ENCODE peak calls at places on chromosomes 13 and 19, in five cellular contexts. J is PC-3, Z is body of pancreas, H is HepG2, P is astrocyte. Q is an unnamed sample. For H3K36me3 and H3K9me3, the result is how much of the 10 kb centered on the place peaks cover.

GRCh38 chr13:22662771-22663170 is 518.0 kb upstream of the SGCG start:
- DNase-seq in H (no peak), J (no peak), Z (no peak), P (no peak), Q (no peak)

GRCh38 chr13:103351035-103351828 is 285.0 kb upstream of the SLC10A2 start:
- DNase-seq in H (no peak), P (peak), Z (peak), J (peak), Q (peak)

GRCh38 chr19:16078311-16078758 is 2.0 kb downstream of the TPM4 start:
- DNase-seq in P (peak), J (peak), Z (peak), H (no peak), Q (peak)

GRCh38 chr19:3671680-3672574 is 28.3 kb downstream of the PIP5K1C start:
- DNase-seq in Z (no peak), P (peak), H (no peak), J (no peak), Q (no peak)

GRCh38 chr13:20714563-20715339 is 11.3 kb downstream of the IL17D start:
- DNase-seq in J (no peak), P (peak), Z (no peak), H (no peak), Q (peak)

GRCh38 chr13:100110269-100110668 is 21.4 kb downstream of the PCCA start:
- DNase-seq in H (no peak), J (no peak), P (no peak), Z (no peak), Q (no peak)

GRCh38 chr13:39106216-39106995 is 68.2 kb downstream of the NHLRC3 start:
- DNase-seq in P (no peak), H (peak), J (no peak), Z (no peak), Q (no peak)

GRCh38 chr19:1616875-1617274 is 11.6 kb upstream of the UQCR11 start:
- DNase-seq in Z (no peak), P (no peak), J (no peak), H (no peak), Q (no peak)

GRCh38 chr13:113756441-113757097 is 2.5 kb upstream of the TMEM255B start:
- DNase-seq in Z (no peak), P (no peak), H (no peak), J (peak), Q (no peak)

GRCh38 chr13:27956576-27957300 is 12.4 kb downstream of the CDX2 start:
- DNase-seq in P (no peak), Z (no peak), J (peak), H (no peak), Q (no peak)

GRCh38 chr13:31764556-31764955 is 25.2 kb downstream of the RXFP2 start:
- DNase-seq in J (no peak), H (no peak), Z (no peak), P (no peak), Q (no peak)

GRCh38 chr19:46413262-46414031 is at the start of gene CCDC8:
- DNase-seq in H (no peak), P (peak), J (no peak), Z (peak), Q (peak)

GRCh38 chr19:42095814-42096230 is 19.9 kb downstream of the ZNF574 start:
- DNase-seq in Z (no peak), H (no peak), J (no peak), P (no peak), Q (no peak)

GRCh38 chr13:111336666-111337065 is 16.2 kb downstream of the TEX29 start:
- DNase-seq in Z (no peak), J (no peak), H (no peak), P (peak), Q (no peak)

GRCh38 chr19:40393894-40394815 is 4.2 kb upstream of the HIPK4 start:
- DNase-seq in P (no peak), Z (no peak), J (no peak), H (no peak), Q (no peak)

GRCh38 chr19:11092181-11092538 is 2.9 kb downstream of the LDLR start:
- DNase-seq in Z (peak), P (peak), H (peak), J (peak), Q (no peak)

GRCh38 chr13:87129602-87130300 is 541.4 kb upstream of the SLITRK5 start:
- DNase-seq in Z (no peak), J (peak), P (peak), H (no peak), Q (no peak)

GRCh38 chr19:14401468-14401867 is 17.7 kb downstream of the DDX39A start:
- DNase-seq in P (no peak), J (no peak), H (no peak), Z (no peak), Q (no peak)

GRCh38 chr13:22232186-22232585 is 561.3 kb downstream of the FGF9 start:
- DNase-seq in Z (no peak), P (no peak), J (no peak), H (no peak), Q (no peak)

GRCh38 chr13:100827489-100828000 is 152.9 kb upstream of the TMTC4 start:
- DNase-seq in Z (no peak), J (peak), P (no peak), H (no peak), Q (no peak)

GRCh38 chr13:94712287-94712811 is at the start of gene SOX21:
- DNase-seq in H (no peak), P (no peak), Z (no peak), J (peak), Q (no peak)

GRCh38 chr19:54608792-54609191 is 15.4 kb downstream of the LILRA1 start:
- DNase-seq in H (no peak), P (no peak), Z (no peak), J (no peak), Q (no peak)

GRCh38 chr19:18453269-18454024 is 15.5 kb upstream of the ISYNA1 start:
- DNase-seq in P (no peak), J (peak), Z (no peak), H (no peak), Q (peak)

GRCh38 chr13:20980899-20981298 is 78.4 kb upstream of the XPO4 start:
- DNase-seq in P (no peak), J (no peak), Z (no peak), H (no peak), Q (no peak)

GRCh38 chr13:98293103-98293502 is 116.0 kb upstream of the RNF113B start:
- DNase-seq in H (peak), Z (peak), J (peak), P (no peak), Q (no peak)

GRCh38 chr13:98298599-98298998 is 121.5 kb upstream of the RNF113B start:
- DNase-seq in H (no peak), J (no peak), P (no peak), Z (no peak), Q (no peak)

GRCh38 chr13:98297043-98297442 is 120.0 kb upstream of the RNF113B start:
- DNase-seq in H (no peak), P (no peak), J (no peak), Z (no peak), Q (no peak)

GRCh38 chr13:98293570-98294142 is 116.6 kb upstream of the RNF113B start:
- DNase-seq in P (no peak), H (no peak), J (peak), Z (no peak), Q (no peak)

DNA sequence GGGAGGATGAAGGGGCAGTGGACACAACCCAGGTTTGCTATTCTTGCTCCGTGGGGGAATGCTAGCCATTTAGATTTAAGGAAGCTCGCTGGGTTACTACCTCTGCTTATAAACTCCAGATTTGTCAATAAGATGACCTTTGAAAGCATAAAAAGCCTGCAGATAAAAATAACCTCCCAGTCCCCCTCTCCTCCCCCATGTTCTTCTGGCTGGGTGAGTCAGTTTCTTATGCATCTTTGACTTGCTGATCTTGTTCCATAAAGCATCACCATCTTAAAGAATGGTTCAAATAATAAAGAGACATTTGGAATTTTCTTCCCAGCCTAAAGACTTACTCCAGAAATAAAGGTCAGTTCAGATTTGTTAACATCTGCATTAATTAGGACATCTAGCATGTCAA is 118.3 kb upstream of the RNF113B start:
- DNase-seq in H (no peak), P (no peak), Z (no peak), J (no peak), Q (no peak)
- H3K36me3 ChIP-seq in H (under half), P (under half), Z (under half), J (under half), Q (under half)

GRCh38 chr13:48234652-48235099 is 1.7 kb downstream of the ITM2B start:
- DNase-seq in H (no peak), Z (no peak), J (peak), P (no peak), Q (no peak)
- H3K4me3 ChIP-seq in H (peak), Z (peak), J (peak), P (peak), Q (peak)

DNA sequence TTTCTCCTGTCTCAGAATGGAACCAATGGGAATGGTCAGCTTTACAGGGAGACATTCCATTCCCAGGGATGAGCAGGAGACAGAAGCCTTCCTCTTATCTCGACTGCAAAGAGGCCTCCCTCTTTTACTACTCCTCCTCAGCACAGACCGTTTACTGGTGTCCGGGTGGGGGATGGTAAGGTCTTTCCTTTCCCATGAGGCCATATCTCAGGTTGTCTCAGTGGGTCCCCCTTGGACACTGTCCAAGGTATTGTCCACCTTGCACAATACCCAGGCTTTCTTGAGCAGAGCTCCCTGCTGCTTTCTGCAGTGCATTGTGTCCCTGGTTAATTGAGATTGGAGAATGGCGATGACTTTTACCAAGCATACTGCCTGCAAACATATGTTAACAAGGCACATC is 7.5 kb upstream of the ZNF808 start:
- DNase-seq in P (no peak), H (no peak), J (no peak), Z (no peak), Q (no peak)
- H3K9me3 ChIP-seq in P (under half), H (under half), J (under half), Z (under half), Q (under half)

DNA sequence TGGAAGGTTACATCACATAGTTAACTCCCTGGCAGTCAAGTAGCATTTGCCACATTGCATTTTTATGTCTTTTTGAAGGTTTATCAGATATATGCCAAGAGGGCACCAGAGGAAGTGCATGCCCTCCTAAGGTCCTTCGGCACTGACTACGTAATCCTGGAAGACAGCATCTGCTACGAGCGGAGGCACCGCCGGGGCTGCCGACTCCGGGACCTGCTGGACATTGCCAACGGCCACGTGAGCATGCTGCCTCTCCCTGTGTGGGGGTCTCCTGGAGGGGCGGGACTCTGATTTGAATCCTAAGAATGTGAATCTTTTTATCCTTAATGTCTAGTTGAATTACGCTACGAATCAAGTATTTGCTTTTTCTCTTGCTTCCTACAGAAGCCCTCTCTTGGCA is 74.8 kb downstream of the DPY19L3 start:
- DNase-seq in J (no peak), H (no peak), P (no peak), Z (no peak), Q (no peak)
- H3K36me3 ChIP-seq in J (under half), H (under half), P (under half), Z (under half), Q (under half)

GRCh38 chr13:51814825-51815650 is 11.1 kb upstream of the DHRS12 start:
- DNase-seq in H (peak), J (peak), Z (peak), P (no peak), Q (peak)
- H3K4me3 ChIP-seq in H (no peak), J (peak), Z (no peak), P (peak), Q (no peak)

GRCh38 chr19:19710506-19710905 is 22.4 kb downstream of the ZNF14 start:
- DNase-seq in H (no peak), J (no peak), P (no peak), Z (no peak), Q (no peak)

GRCh38 chr19:19711306-19711933 is 21.5 kb downstream of the ZNF14 start:
- DNase-seq in Z (no peak), H (no peak), J (no peak), P (no peak), Q (no peak)

DNA sequence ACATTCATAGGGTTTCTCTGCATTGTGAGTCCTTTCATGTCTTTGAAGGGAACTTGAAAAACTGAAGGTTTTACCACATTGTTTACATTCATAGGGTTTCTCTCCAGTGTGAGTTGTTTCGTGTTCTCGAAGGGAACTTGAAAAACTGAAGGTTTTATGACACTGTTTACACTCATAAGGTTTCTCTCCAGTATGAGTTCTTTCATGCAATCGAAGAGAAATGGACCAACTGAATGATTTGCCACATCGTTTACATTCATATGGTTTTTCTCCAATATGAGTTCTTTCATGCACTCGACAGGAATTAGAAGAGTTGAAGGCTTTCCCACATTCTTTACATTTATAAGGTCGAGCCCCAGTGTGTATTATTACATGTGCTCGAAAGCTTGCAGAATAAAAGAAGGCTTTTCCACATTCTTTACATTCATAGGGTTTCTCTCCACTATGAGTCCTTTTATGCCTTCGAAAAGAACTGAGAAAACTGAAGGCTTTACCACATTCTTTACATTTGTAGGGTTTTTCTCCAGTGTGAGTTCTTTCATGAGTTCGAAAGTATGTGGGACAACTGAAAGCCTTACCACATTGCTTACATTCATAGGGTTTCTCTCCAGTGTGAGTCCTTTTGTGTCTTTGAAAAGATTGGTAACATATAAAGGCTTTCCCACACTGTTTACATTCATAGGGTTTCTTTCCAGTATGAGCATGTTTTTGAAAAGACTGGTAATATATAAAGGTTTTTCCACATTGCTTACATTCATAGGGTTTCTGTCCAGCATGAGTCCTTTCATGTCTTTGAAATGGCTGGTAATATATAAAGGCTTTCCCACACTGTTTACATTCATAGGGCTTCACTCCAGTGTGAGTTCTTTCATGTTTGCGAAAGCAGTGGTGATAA is 20.7 kb downstream of the ZNF14 start:
- DNase-seq in P (no peak), J (no peak), H (no peak), Z (no peak), Q (no peak)
- H3K9me3 ChIP-seq in P (half or more), J (half or more), H (half or more), Z (half or more), Q (half or more)

Q was measured in MG63.